ENCODE peak calls at places on chromosome 21, in seven cellular contexts. E, K, Z, G, P, N and J are unnamed samples.

GRCh38 chr21:34948157-34948556 is 100.9 kb downstream of the RUNX1 start:
- DNase-seq in E (no peak), K (no peak), Z (no peak), G (no peak), P (no peak), N (no peak), J (no peak)

GRCh38 chr21:41481191-41481590 is 26.8 kb downstream of the TMPRSS2 start:
- DNase-seq in E (no peak), K (no peak), Z (no peak), G (no peak), P (no peak), N (no peak), J (no peak)

GRCh38 chr21:42312626-42313104 is 2.5 kb downstream of the TFF3 start:
- DNase-seq in E (peak), K (no peak), Z (no peak), G (no peak), P (no peak), N (no peak), J (no peak)

GRCh38 chr21:39080366-39080765 is 102.9 kb downstream of the PSMG1 start:
- DNase-seq in E (no peak), K (no peak), Z (no peak), G (no peak), P (no peak), N (no peak), J (no peak)

GRCh38 chr21:28554660-28555475 is 437.8 kb downstream of the LTN1 start:
- DNase-seq in E (no peak), K (no peak), Z (no peak), G (no peak), P (no peak), N (no peak), J (no peak)

GRCh38 chr21:41736423-41736822 is 30.4 kb downstream of the RIPK4 start:
- DNase-seq in E (no peak), K (no peak), Z (peak), G (no peak), P (no peak), N (no peak), J (no peak)

GRCh38 chr21:38333290-38334272 is 76.8 kb downstream of the KCNJ15 start:
- DNase-seq in E (peak), K (no peak), Z (no peak), G (no peak), P (no peak), N (no peak), J (no peak)

GRCh38 chr21:45117314-45117713 is 42.9 kb downstream of the ADARB1 start:
- DNase-seq in E (no peak), K (no peak), Z (no peak), G (no peak), P (no peak), N (no peak), J (no peak)

GRCh38 chr21:42392731-42393442 is 3.0 kb downstream of the TMPRSS3 start:
- DNase-seq in E (no peak), K (no peak), Z (peak), G (no peak), P (no peak), N (peak), J (no peak)

GRCh38 chr21:27759091-27759659 is 792.3 kb upstream of the ADAMTS5 start:
- DNase-seq in E (no peak), K (no peak), Z (no peak), G (no peak), P (no peak), N (no peak), J (no peak)

GRCh38 chr21:45376459-45377324 is 28.3 kb upstream of the COL18A1 start:
- DNase-seq in E (peak), K (no peak), Z (peak), G (no peak), P (no peak), N (no peak), J (no peak)

GRCh38 chr21:45142469-45142868 is 68.1 kb downstream of the ADARB1 start:
- DNase-seq in E (no peak), K (no peak), Z (peak), G (no peak), P (no peak), N (peak), J (no peak)

GRCh38 chr21:15449556-15449955 is 280.2 kb upstream of the USP25 start:
- DNase-seq in E (no peak), K (no peak), Z (no peak), G (no peak), P (no peak), N (no peak), J (no peak)

GRCh38 chr21:27406297-27407009 is 439.6 kb upstream of the ADAMTS5 start:
- DNase-seq in E (no peak), K (no peak), Z (no peak), G (no peak), P (no peak), N (no peak), J (no peak)

GRCh38 chr21:45281411-45282282 is 6.0 kb downstream of the POFUT2 start:
- DNase-seq in E (peak), K (no peak), Z (peak), G (peak), P (no peak), N (no peak), J (no peak)

GRCh38 chr21:14523234-14523633 is 22.9 kb downstream of the SAMSN1 start:
- DNase-seq in E (no peak), K (no peak), Z (no peak), G (peak), P (no peak), N (no peak), J (peak)

GRCh38 chr21:31258073-31258472 is 86.0 kb downstream of the TIAM1 start:
- DNase-seq in E (no peak), K (no peak), Z (no peak), G (no peak), P (no peak), N (no peak), J (no peak)

GRCh38 chr21:34157456-34158025 is 84.2 kb downstream of the MRPS6 start:
- DNase-seq in E (no peak), K (no peak), Z (no peak), G (no peak), P (no peak), N (no peak), J (no peak)

GRCh38 chr21:41866274-41866809 is 12.8 kb downstream of the PRDM15 start:
- DNase-seq in E (no peak), K (no peak), Z (no peak), G (no peak), P (no peak), N (no peak), J (no peak)

GRCh38 chr21:19508442-19508841 is 1104.9 kb upstream of the TMPRSS15 start:
- DNase-seq in E (no peak), K (no peak), Z (no peak), G (no peak), P (no peak), N (no peak), J (no peak)

GRCh38 chr21:36867506-36867905 is 99.0 kb downstream of the HLCS start:
- DNase-seq in E (peak), K (no peak), Z (no peak), G (no peak), P (no peak), N (no peak), J (peak)

GRCh38 chr21:33951276-33952178 is 35.9 kb upstream of the ATP5PO start:
- DNase-seq in E (no peak), K (no peak), Z (no peak), G (no peak), P (no peak), N (no peak), J (no peak)

GRCh38 chr21:43644609-43645008 is 14.7 kb downstream of the HSF2BP start:
- DNase-seq in E (peak), K (no peak), Z (no peak), G (no peak), P (no peak), N (no peak), J (no peak)